ENCODE peak calls at places on chromosomes 13 and 19, in nine cellular contexts. G, M, T, Q, O, W, Y, L and E are unnamed samples.

GRCh38 chr19:49932731-49933131 is 3.4 kb upstream of the NUP62 start:
- DNase-seq in L (no peak), O (no peak), Y (no peak), T (no peak), M (no peak), G (no peak), Q (no peak), W (no peak), E (no peak)

GRCh38 chr13:101545521-101545920 is 93.0 kb downstream of the ITGBL1 start:
- DNase-seq in W (no peak), Y (no peak), G (no peak), M (no peak), Q (no peak), T (no peak), O (peak; percentile 61), L (no peak), E (no peak)

GRCh38 chr19:12987781-12988180 is 7.5 kb upstream of the NFIX start:
- DNase-seq in T (no peak), Q (no peak), M (no peak), O (no peak), W (no peak), G (no peak), L (no peak), Y (no peak), E (no peak)

GRCh38 chr19:4699826-4700572 is 23.6 kb downstream of the DPP9 start:
- DNase-seq in W (no peak), T (no peak), Y (no peak), G (no peak), O (no peak), Q (no peak), M (no peak), L (no peak), E (no peak)

GRCh38 chr13:97127842-97128241 is 94.3 kb upstream of the MBNL2 start:
- DNase-seq in W (no peak), Y (no peak), G (no peak), O (no peak), Q (no peak), L (no peak), M (no peak), T (no peak), E (no peak)

GRCh38 chr19:940591-941291 is 14.9 kb downstream of the ARID3A start:
- DNase-seq in G (no peak), M (peak; percentile 81), L (peak; percentile 42), W (peak; percentile 92), T (peak; percentile 48), O (peak; percentile 57), Y (peak; percentile 83), Q (peak; percentile 68), E (peak; percentile 95)

GRCh38 chr19:47446534-47447469 is 24.9 kb downstream of the SLC8A2 start:
- DNase-seq in M (peak; percentile 64), W (peak; percentile 27), Q (no peak), T (no peak), G (peak; percentile 81), O (no peak), L (no peak), Y (no peak), E (no peak)

GRCh38 chr13:24741016-24741662 is 22.8 kb upstream of the RNF17 start:
- DNase-seq in Q (no peak), Y (no peak), W (no peak), G (no peak), L (no peak), T (no peak), O (no peak), M (no peak), E (no peak)

GRCh38 chr13:46295531-46296464 is 84.1 kb downstream of the LRRC63 start:
- DNase-seq in Y (peak; percentile 4), O (peak; percentile 83), W (peak; percentile 34), L (peak; percentile 46), Q (peak; percentile 24), G (no peak), T (no peak), M (peak; percentile 40), E (no peak)

GRCh38 chr13:31427151-31427867 is 227.5 kb downstream of the B3GLCT start:
- DNase-seq in M (no peak), G (no peak), Q (no peak), T (no peak), L (no peak), O (no peak), Y (no peak), W (no peak), E (no peak)

GRCh38 chr19:7366701-7367420 is 18.1 kb downstream of the ARHGEF18 start:
- DNase-seq in Y (no peak), W (no peak), G (peak; percentile 62), O (peak; percentile 33), T (no peak), L (no peak), Q (no peak), M (no peak), E (no peak)

DNA sequence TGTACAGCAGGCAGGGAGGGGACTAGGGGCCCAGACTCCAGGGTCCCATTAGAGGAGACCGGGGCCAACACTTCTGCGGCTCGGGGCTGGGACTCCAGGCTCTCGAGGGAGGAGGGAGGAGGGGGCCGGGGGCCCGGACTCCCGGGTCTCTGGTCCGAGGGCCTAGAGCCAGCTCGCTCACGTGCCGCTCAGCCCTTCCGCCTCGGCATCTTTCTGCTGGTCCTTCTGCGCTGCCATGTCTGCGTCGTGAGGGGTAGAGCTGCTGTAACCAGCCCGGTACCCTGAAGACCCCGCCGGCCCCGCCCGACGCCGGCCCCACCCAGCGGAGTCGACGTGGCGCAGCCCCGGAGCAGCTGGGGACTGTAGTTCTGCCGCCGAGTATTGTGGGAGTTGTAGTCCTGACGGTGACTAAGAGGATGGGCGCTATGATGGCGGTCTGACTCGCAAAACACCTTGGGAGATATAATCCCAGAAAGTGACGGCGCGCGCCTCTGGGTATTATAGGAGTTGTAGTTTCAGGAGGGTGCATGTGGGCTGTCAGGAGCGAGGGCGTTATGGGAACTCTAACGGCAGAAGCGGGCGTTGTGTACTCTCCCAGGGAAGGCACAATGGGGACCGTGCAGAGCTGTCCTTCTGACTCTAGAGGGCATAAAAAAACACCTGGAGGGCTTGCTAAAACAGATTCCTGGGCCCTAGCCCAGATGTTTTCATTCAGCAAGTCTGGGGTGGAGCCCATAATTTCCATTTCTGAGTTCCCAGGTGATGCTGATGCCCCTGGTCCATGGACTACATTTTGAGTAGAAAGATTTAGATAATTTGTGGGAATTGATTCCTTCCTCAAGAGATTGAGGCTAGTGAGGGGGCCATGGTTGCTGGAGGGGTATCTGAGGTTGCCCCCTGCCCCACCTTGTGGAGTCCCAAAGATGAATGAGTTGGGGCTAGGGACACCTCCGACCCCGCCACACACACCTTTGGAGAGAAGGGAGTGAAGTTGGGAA is at the start of gene RABAC1:
- DNase-seq in Q (peak; percentile 92), M (peak; percentile 96), L (peak; percentile 83), W (peak; percentile 89), Y (peak; percentile 86), T (peak; percentile 90), G (peak; percentile 85), O (peak; percentile 91), E (peak; percentile 89)
- TF ChIP-seq POLR2A in Q (no peak), M (peak; percentile 49), L (peak; percentile 32), W (no peak), Y (peak; percentile 58), T (peak; percentile 48), G (peak; percentile 37), O (peak; percentile 93), E (no peak)

GRCh38 chr13:59479629-59480028 is 684.1 kb downstream of the DIAPH3 start:
- DNase-seq in Y (no peak), L (no peak), G (no peak), Q (peak; percentile 26), M (no peak), O (no peak), T (no peak), W (no peak), E (no peak)
- H3K27ac ChIP-seq in Y (no peak overlapping the region), L (no peak overlapping the region), G (no peak overlapping the region), Q (no peak overlapping the region), M (no peak overlapping the region), O (no peak overlapping the region), T (no peak overlapping the region), W (no peak overlapping the region), E (no peak overlapping the region)

GRCh38 chr19:39946532-39946931 is 12.1 kb upstream of the FCGBP start:
- DNase-seq in L (no peak), Y (no peak), W (peak; percentile 25), M (no peak), Q (no peak), O (no peak), G (no peak), T (no peak), E (no peak)

GRCh38 chr19:39951065-39951650 is 16.7 kb upstream of the FCGBP start:
- DNase-seq in G (no peak), L (no peak), T (no peak), W (peak; percentile 7), Q (no peak), O (no peak), M (no peak), Y (no peak), E (no peak)

GRCh38 chr19:39953915-39954314 is 17.1 kb upstream of the PSMC4 start:
- DNase-seq in T (no peak), Y (no peak), G (no peak), Q (no peak), O (no peak), W (no peak), L (no peak), M (no peak), E (no peak)

GRCh38 chr19:39949026-39949747 is 14.8 kb upstream of the FCGBP start:
- DNase-seq in W (peak; percentile 7), T (no peak), O (no peak), G (no peak), M (no peak), Q (no peak), Y (no peak), L (no peak), E (no peak)

GRCh38 chr19:39951686-39952085 is 17.3 kb upstream of the FCGBP start:
- DNase-seq in L (no peak), Y (no peak), Q (no peak), W (peak; percentile 22), M (no peak), O (peak; percentile 61), T (no peak), G (no peak), E (no peak)
- H3K4me3 ChIP-seq in L (no peak overlapping the region), Y (no peak overlapping the region), Q (no peak overlapping the region), W (no peak overlapping the region), M (no peak overlapping the region), O (no peak overlapping the region), T (no peak overlapping the region), G (no peak overlapping the region), E (no peak overlapping the region)

GRCh38 chr19:51882518-51882917 is 5.2 kb downstream of the ZNF577 start:
- DNase-seq in Y (no peak), W (no peak), G (no peak), O (no peak), M (no peak), Q (no peak), T (no peak), L (no peak), E (no peak)

GRCh38 chr19:51884713-51885112 is 3.0 kb downstream of the ZNF577 start:
- DNase-seq in O (no peak), Y (no peak), W (no peak), M (no peak), G (no peak), Q (no peak), T (no peak), L (no peak), E (no peak)

GRCh38 chr19:51891193-51891747 is 3.5 kb upstream of the ZNF577 start:
- DNase-seq in Q (no peak), Y (no peak), W (no peak), L (no peak), M (no peak), G (no peak), T (no peak), O (no peak), E (no peak)

GRCh38 chr19:51889934-51890333 is 2.2 kb upstream of the ZNF577 start:
- DNase-seq in M (no peak), L (no peak), G (no peak), T (no peak), Y (no peak), Q (no peak), W (no peak), O (no peak), E (no peak)

GRCh38 chr19:51887522-51888498 is at the start of gene ZNF577:
- DNase-seq in O (peak; percentile 93), M (peak; percentile 97), Y (peak; percentile 93), W (peak; percentile 86), L (peak; percentile 80), G (no peak), T (peak; percentile 92), Q (peak; percentile 94), E (peak; percentile 82)
- TF ChIP-seq POLR2A in O (peak; percentile 37), M (no peak), Y (peak; percentile 36), W (no peak), L (no peak), G (no peak), T (peak; percentile 41), Q (no peak), E (no peak)